ENCODE peak calls at places on chromosomes 11 and 22, in eight cellular contexts. H is right atrium auricular region; V is neural progenitor cell; M is GM23338; L is naive thymus-derived CD4-positive, alpha-beta T cell; F is bronchial epithelial cell; O is NB4; Z is uterus. U is an unnamed sample.

GRCh38 chr22:38144025-38144405 is 33.5 kb upstream of the BAIAP2L2 start:
- DNase-seq in H (no peak), V (no peak), M (peak), L (no peak), F (no peak), O (peak), Z (no peak), U (no peak)

GRCh38 chr22:43446881-43447280 is 35.1 kb downstream of the MPPED1 start:
- DNase-seq in H (no peak), V (no peak), M (no peak), L (no peak), F (peak), O (no peak), Z (peak), U (no peak)

GRCh38 chr11:14258177-14258935 is 100.6 kb downstream of the RRAS2 start:
- DNase-seq in H (no peak), V (peak), M (no peak), L (no peak), F (peak), O (peak), Z (no peak), U (no peak)

GRCh38 chr22:27378994-27379393 is 422.6 kb downstream of the MN1 start:
- DNase-seq in H (no peak), V (no peak), M (no peak), L (no peak), F (no peak), O (no peak), Z (no peak), U (no peak)

GRCh38 chr22:32528984-32529982 is 54.7 kb downstream of the FBXO7 start:
- DNase-seq in H (peak), V (peak), M (peak), L (peak), F (peak), O (peak), Z (peak), U (peak)

GRCh38 chr11:17148536-17148935 is 59.2 kb downstream of the PIK3C2A start:
- DNase-seq in H (no peak), V (no peak), M (no peak), L (no peak), F (no peak), O (no peak), Z (no peak), U (no peak)

GRCh38 chr11:64284962-64285884 is at the start of gene GPR137:
- DNase-seq in H (peak), V (peak), M (peak), L (peak), F (peak), O (peak), Z (peak), U (peak)

GRCh38 chr11:129414144-129414876 is 38.7 kb downstream of the BARX2 start:
- DNase-seq in H (no peak), V (no peak), M (no peak), L (no peak), F (peak), O (no peak), Z (no peak), U (no peak)

GRCh38 chr22:40498454-40499186 is 128.2 kb downstream of the SGSM3 start:
- DNase-seq in H (no peak), V (no peak), M (peak), L (no peak), F (peak), O (no peak), Z (no peak), U (no peak)

GRCh38 chr11:66113132-66113856 is 43.2 kb downstream of the PACS1 start:
- DNase-seq in H (no peak), V (no peak), M (no peak), L (no peak), F (peak), O (no peak), Z (no peak), U (peak)

GRCh38 chr11:36500315-36500721 is 9.8 kb downstream of the TRAF6 start:
- DNase-seq in H (no peak), V (peak), M (no peak), L (no peak), F (peak), O (peak), Z (no peak), U (no peak)

GRCh38 chr11:1988667-1989317 is 8.8 kb downstream of the H19 start:
- DNase-seq in H (peak), V (no peak), M (no peak), L (no peak), F (no peak), O (no peak), Z (no peak), U (no peak)

GRCh38 chr11:43931717-43932039 is 10.8 kb upstream of the C11orf96 start:
- DNase-seq in H (no peak), V (peak), M (peak), L (no peak), F (no peak), O (no peak), Z (no peak), U (no peak)

GRCh38 chr11:46277313-46277622 is 194 bp upstream of the CREB3L1 start:
- DNase-seq in H (no peak), V (no peak), M (peak), L (no peak), F (no peak), O (no peak), Z (no peak), U (no peak)

GRCh38 chr22:19080853-19081252 is 41.4 kb downstream of the DGCR2 start:
- DNase-seq in H (peak), V (no peak), M (no peak), L (no peak), F (no peak), O (no peak), Z (no peak), U (no peak)

GRCh38 chr22:48438791-48439559 is 1388.7 kb downstream of the BRD1 start:
- DNase-seq in H (no peak), V (no peak), M (no peak), L (no peak), F (no peak), O (no peak), Z (no peak), U (no peak)

GRCh38 chr22:20526305-20526627 is 18.9 kb downstream of the MED15 start:
- DNase-seq in H (no peak), V (no peak), M (no peak), L (no peak), F (no peak), O (no peak), Z (no peak), U (no peak)

GRCh38 chr11:114382509-114382908 is 17.8 kb downstream of the C11orf71 start:
- DNase-seq in H (no peak), V (no peak), M (no peak), L (no peak), F (no peak), O (no peak), Z (no peak), U (no peak)

GRCh38 chr11:114375052-114375451 is 25.3 kb downstream of the C11orf71 start:
- DNase-seq in H (no peak), V (no peak), M (no peak), L (no peak), F (no peak), O (no peak), Z (no peak), U (no peak)

GRCh38 chr11:114379394-114380069 is 20.8 kb downstream of the C11orf71 start:
- DNase-seq in H (no peak), V (no peak), M (no peak), L (no peak), F (no peak), O (no peak), Z (no peak), U (no peak)

GRCh38 chr11:114377612-114378267 is 22.6 kb downstream of the C11orf71 start:
- DNase-seq in H (no peak), V (no peak), M (peak), L (no peak), F (no peak), O (no peak), Z (no peak), U (no peak)
- H3K4me3 ChIP-seq in H (no peak), V (no peak), M (no peak), L (no peak), F (no peak), O (no peak), Z (no peak), U (no peak)

DNA sequence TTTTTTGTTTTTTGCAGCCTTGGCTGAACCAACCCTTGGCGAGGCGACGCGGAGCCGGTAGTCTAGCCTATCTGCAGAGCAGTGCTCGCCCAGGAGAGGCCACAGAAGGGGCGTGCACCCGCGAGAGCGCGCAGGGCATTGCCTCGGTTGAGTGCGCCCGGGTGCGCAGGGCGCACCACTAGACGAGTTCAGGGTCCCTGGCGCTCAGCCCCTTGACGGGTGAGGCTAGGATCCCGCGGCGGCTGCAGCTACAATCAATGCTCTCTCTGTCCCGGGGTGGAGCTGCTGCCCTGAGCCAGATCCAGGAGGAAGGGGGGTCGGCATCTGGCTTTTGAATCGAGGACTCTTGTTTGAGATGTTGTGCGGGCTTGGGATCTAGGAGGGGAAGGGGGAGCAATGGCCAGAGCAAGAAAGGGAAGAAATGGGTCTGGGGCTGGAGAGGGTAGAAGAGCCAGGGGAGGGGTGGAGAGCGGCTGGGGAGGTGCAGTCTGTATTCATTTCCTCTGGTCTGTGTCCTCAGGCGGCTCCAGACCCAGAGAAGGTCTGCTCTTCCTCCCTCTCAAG is 949 bp downstream of the THY1 start:
- DNase-seq in H (no peak), V (peak), M (peak), L (no peak), F (no peak), O (no peak), Z (no peak), U (no peak)
- H3K4me3 ChIP-seq in H (peak), V (peak), M (peak), L (no peak), F (no peak), O (no peak), Z (peak), U (no peak)

DNA sequence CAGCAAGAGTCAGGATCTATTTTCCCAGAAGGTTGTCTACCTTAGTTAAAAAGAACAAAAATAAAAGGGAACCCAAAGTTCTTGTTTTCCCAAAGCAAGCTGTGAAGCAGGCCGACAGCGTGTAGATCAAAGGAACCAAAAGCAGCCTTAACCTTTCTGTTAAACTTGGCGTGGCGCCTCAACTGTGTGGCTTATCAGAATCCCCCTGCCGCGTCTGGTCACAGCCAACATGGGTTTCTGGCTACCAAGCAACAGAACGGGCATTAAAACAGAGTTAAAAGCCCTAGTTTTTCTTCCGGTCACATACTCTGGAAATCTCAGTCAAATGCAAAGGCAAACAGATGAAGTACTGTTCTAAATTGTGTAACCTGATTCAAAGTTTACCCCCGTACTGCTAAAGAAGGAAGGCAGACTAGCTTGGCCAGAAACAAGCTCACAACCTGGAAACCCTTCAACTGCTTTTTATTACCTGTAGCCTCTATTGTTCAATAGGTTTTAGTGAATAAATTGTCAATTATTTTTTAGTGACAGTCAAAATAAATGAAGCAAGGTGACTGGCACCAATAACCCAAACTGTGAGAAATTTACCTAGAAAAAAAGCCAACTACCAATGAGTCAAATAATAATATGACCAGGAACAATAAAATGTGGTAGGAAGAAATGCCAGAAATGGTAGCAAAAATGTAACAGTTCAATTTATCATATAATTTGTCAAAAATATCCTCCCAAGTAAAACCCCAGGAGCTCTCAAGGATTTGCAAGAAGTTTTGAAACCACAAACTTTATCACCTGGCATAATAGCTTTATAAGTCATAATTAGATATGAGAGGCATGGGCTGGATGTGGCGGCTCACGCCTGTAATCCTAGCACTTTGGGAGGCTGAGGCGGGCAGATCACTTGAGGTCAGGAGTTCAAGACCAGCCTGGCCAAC is 21.4 kb downstream of the CHKA start:
- DNase-seq in H (no peak), V (no peak), M (peak), L (peak), F (no peak), O (no peak), Z (no peak), U (no peak)
- H3K4me3 ChIP-seq in H (no peak), V (no peak), M (no peak), L (no peak), F (no peak), O (no peak), Z (no peak), U (peak)

DNA sequence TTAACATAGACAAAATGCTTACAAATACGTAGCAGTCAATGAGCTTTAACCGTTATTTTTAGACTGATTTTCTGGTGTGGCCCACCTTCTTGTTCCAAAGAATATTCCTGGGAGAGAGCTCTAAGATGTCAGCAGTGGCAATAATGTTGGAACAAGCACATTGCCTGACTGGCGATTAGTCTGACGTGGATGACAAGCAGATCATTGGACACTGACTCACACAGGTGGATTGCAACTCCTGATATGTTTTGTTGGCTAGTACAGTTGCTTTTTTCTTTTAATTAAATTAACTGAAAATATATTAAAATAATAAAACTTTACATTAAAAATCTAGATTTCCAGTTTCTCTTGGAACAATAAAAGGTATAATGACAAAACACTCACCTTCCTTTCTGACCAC is 78.0 kb downstream of the TENM4 start:
- DNase-seq in H (no peak), V (no peak), M (no peak), L (no peak), F (peak), O (no peak), Z (no peak), U (no peak)
- H3K4me3 ChIP-seq in H (no peak), V (no peak), M (no peak), L (no peak), F (no peak), O (no peak), Z (no peak), U (no peak)

DNA sequence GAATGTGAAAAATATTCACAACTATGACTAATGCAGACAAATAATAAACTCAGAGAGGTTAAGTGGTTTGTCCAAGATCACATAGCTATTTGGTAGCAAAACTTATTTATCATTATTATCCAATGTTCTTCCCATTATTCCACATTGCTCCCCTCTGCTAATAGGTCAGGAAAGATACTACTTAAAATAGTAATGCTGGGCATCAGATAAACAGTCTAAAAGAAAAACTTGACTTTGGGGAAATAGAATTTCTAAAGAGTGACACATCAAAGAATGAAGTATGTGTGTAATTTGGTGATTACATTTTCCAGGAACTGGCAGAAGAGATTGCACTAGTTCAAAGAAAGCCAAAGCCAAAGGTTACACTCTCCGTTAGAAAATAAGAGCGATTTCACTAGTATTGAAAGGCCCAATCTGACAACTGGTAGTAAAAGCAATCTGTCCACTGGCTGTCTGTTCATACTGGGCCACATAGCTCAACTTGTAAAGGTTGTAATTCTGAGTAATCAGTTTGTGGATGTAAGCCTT is 283.7 kb downstream of the TTC28 start:
- DNase-seq in H (no peak), V (no peak), M (no peak), L (no peak), F (no peak), O (no peak), Z (no peak), U (peak)
- H3K4me3 ChIP-seq in H (no peak), V (no peak), M (no peak), L (no peak), F (no peak), O (no peak), Z (no peak), U (no peak)

GRCh38 chr11:3782963-3783362 is 14.4 kb downstream of the NUP98 start:
- DNase-seq in H (no peak), V (no peak), M (no peak), L (no peak), F (no peak), O (no peak), Z (no peak), U (no peak)

GRCh38 chr11:3781423-3781822 is 15.9 kb downstream of the NUP98 start:
- DNase-seq in H (no peak), V (no peak), M (no peak), L (no peak), F (peak), O (peak), Z (no peak), U (no peak)

DNA sequence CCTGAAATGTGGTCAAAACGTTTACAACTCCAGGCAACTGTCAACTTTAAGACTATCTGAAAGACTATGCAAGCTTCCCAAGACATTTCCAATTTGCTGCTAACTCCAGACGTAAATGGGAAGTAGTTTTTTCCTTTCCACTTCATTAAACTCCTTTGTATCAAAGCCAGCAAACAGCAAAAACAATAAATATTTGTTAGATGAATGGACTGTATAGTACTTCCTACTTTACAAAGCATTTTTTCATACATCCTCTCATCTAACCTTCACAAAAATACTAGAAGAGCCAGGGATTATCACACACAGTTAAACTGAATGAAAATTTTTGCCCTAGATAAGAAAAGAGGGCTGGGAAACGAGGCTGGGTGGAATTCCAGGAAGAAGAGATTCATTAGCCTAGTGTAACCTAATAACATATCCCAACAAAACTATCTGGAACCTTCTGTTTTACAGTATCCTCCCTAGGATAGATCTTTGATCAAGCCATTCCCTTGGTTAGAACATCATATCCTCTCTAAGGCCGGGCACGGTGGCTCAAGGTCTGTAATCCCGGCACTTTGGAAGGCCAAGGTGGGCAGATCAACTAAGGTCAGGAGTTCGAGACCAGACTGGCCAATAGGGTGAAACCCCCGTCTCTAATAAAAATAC is 10.4 kb downstream of the NUP98 start:
- DNase-seq in H (peak), V (no peak), M (no peak), L (no peak), F (no peak), O (no peak), Z (no peak), U (no peak)
- H3K4me3 ChIP-seq in H (no peak), V (no peak), M (no peak), L (no peak), F (no peak), O (no peak), Z (no peak), U (peak)

GRCh38 chr11:62444271-62444833 is 25.5 kb downstream of the SCGB1A1 start:
- DNase-seq in H (peak), V (peak), M (no peak), L (peak), F (no peak), O (no peak), Z (peak), U (no peak)
- H3K4me3 ChIP-seq in H (peak), V (no peak), M (no peak), L (peak), F (no peak), O (no peak), Z (peak), U (no peak)

DNA sequence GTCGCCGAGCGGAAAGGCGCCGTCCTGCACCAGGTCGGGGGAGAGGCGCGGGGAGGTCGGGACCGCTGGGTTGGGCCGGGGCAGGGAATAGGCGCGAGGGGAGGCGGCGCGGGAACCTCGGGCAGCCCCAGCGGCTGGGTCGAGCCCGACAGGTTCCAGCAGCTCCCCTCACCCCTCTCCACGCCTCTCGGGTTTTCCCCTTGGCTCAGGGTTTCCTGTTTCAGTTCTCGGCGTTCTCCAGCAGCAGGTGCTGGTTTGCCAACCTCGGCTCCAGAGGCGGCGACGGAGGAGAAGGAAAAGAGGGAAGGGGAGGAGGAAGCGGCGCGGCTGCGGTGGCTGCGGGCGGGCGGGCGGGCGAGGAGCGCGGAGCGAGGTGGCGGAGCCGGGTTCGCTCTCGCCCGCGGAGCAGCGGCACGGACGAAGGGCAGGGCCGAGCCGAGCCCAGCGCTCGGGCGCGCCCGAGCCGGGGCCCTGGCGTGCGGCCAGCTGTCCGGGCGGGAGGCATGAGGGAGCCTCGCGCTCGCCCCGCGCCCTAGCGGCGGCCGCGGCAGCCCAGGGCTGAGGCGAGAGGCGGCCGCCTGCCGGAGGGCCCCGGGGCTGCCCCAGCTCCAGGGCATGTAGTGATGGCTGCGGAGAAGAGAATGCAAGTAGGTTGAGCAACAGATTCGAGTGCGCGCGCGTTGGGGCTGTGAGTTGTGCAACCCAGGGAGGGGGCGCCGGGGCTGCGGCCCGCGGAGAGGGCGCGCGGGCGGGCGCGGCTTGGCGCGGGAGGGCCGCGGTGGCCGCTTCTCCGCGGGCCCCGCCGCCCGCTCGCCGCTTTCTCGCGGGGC is at the start of gene ZC3H12C:
- DNase-seq in H (peak), V (peak), M (peak), L (no peak), F (peak), O (peak), Z (peak), U (peak)
- H3K4me3 ChIP-seq in H (peak), V (peak), M (peak), L (no peak), F (peak), O (no peak), Z (peak), U (peak)

GRCh38 chr11:35316161-35316560 is 103.2 kb downstream of the SLC1A2 start:
- DNase-seq in H (no peak), V (no peak), M (no peak), L (no peak), F (no peak), O (no peak), Z (no peak), U (no peak)
- H3K4me3 ChIP-seq in H (no peak), V (no peak), M (no peak), L (no peak), F (no peak), O (no peak), Z (no peak), U (no peak)